ENCODE peak calls at places on chromosome 9, in eight cellular contexts. One of them, this sample, is unnamed.

GRCh38 chr9:73151653-73152382 is at the start of gene ANXA1:
- DNase-seq in ovary: no peak
- DNase-seq in A549: peak
- DNase-seq in IMR-90: peak
- DNase-seq in K562: peak
- DNase-seq in body of pancreas: no peak
- DNase-seq in stomach: no peak
- DNase-seq in H1: no peak
- DNase-seq in this sample: no peak

GRCh38 chr9:97527626-97528528 is 26.4 kb downstream of the TMOD1 start:
- DNase-seq in ovary: no peak
- DNase-seq in A549: no peak
- DNase-seq in IMR-90: no peak
- DNase-seq in K562: no peak
- DNase-seq in body of pancreas: no peak
- DNase-seq in stomach: no peak
- DNase-seq in H1: peak
- DNase-seq in this sample: no peak

GRCh38 chr9:98678244-98678842 is 30.4 kb downstream of the GABBR2 start:
- DNase-seq in ovary: no peak
- DNase-seq in A549: peak
- DNase-seq in IMR-90: no peak
- DNase-seq in K562: no peak
- DNase-seq in body of pancreas: no peak
- DNase-seq in stomach: no peak
- DNase-seq in H1: peak
- DNase-seq in this sample: peak

GRCh38 chr9:16064701-16065230 is 511.9 kb downstream of the CCDC171 start:
- DNase-seq in ovary: no peak
- DNase-seq in A549: no peak
- DNase-seq in IMR-90: no peak
- DNase-seq in K562: no peak
- DNase-seq in body of pancreas: no peak
- DNase-seq in stomach: no peak
- DNase-seq in H1: no peak
- DNase-seq in this sample: no peak

GRCh38 chr9:32783168-32783891 is at the start of gene TMEM215:
- DNase-seq in ovary: peak
- DNase-seq in A549: no peak
- DNase-seq in IMR-90: no peak
- DNase-seq in K562: no peak
- DNase-seq in body of pancreas: no peak
- DNase-seq in stomach: no peak
- DNase-seq in H1: peak
- DNase-seq in this sample: peak

GRCh38 chr9:15641301-15641700 is 88.5 kb downstream of the CCDC171 start:
- DNase-seq in ovary: no peak
- DNase-seq in A549: no peak
- DNase-seq in IMR-90: no peak
- DNase-seq in K562: no peak
- DNase-seq in body of pancreas: no peak
- DNase-seq in stomach: no peak
- DNase-seq in H1: no peak
- DNase-seq in this sample: no peak

GRCh38 chr9:16136961-16137360 is 584.1 kb downstream of the CCDC171 start:
- DNase-seq in ovary: no peak
- DNase-seq in A549: peak
- DNase-seq in IMR-90: peak
- DNase-seq in K562: no peak
- DNase-seq in body of pancreas: no peak
- DNase-seq in stomach: no peak
- DNase-seq in H1: no peak
- DNase-seq in this sample: no peak

GRCh38 chr9:16901589-16901988 is 31.1 kb upstream of the BNC2 start:
- DNase-seq in ovary: no peak
- DNase-seq in A549: no peak
- DNase-seq in IMR-90: peak
- DNase-seq in K562: no peak
- DNase-seq in body of pancreas: no peak
- DNase-seq in stomach: no peak
- DNase-seq in H1: no peak
- DNase-seq in this sample: no peak

GRCh38 chr9:112331676-112331955 is 1.8 kb downstream of the PTBP3 start:
- DNase-seq in ovary: no peak
- DNase-seq in A549: no peak
- DNase-seq in IMR-90: no peak
- DNase-seq in K562: no peak
- DNase-seq in body of pancreas: no peak
- DNase-seq in stomach: no peak
- DNase-seq in H1: no peak
- DNase-seq in this sample: no peak

GRCh38 chr9:93035821-93036351 is 22.6 kb upstream of the SUSD3 start:
- DNase-seq in ovary: no peak
- DNase-seq in A549: no peak
- DNase-seq in IMR-90: no peak
- DNase-seq in K562: peak
- DNase-seq in body of pancreas: no peak
- DNase-seq in stomach: no peak
- DNase-seq in H1: no peak
- DNase-seq in this sample: no peak

GRCh38 chr9:90853945-90854344 is 52.3 kb downstream of the SYK start:
- DNase-seq in ovary: no peak
- DNase-seq in A549: no peak
- DNase-seq in IMR-90: no peak
- DNase-seq in K562: no peak
- DNase-seq in body of pancreas: no peak
- DNase-seq in stomach: no peak
- DNase-seq in H1: no peak
- DNase-seq in this sample: no peak

GRCh38 chr9:13575558-13575957 is 296.1 kb upstream of the MPDZ start:
- DNase-seq in ovary: no peak
- DNase-seq in A549: no peak
- DNase-seq in IMR-90: no peak
- DNase-seq in K562: no peak
- DNase-seq in body of pancreas: no peak
- DNase-seq in stomach: no peak
- DNase-seq in H1: no peak
- DNase-seq in this sample: no peak

GRCh38 chr9:135858491-135859185 is 48.7 kb downstream of the CAMSAP1 start:
- DNase-seq in ovary: no peak
- DNase-seq in A549: no peak
- DNase-seq in IMR-90: peak
- DNase-seq in K562: no peak
- DNase-seq in body of pancreas: no peak
- DNase-seq in stomach: no peak
- DNase-seq in H1: no peak
- DNase-seq in this sample: peak

GRCh38 chr9:126985870-126986498 is 71.4 kb downstream of the RALGPS1 start:
- DNase-seq in ovary: no peak
- DNase-seq in A549: peak
- DNase-seq in IMR-90: peak
- DNase-seq in K562: no peak
- DNase-seq in body of pancreas: peak
- DNase-seq in stomach: peak
- DNase-seq in H1: no peak
- DNase-seq in this sample: peak

DNA sequence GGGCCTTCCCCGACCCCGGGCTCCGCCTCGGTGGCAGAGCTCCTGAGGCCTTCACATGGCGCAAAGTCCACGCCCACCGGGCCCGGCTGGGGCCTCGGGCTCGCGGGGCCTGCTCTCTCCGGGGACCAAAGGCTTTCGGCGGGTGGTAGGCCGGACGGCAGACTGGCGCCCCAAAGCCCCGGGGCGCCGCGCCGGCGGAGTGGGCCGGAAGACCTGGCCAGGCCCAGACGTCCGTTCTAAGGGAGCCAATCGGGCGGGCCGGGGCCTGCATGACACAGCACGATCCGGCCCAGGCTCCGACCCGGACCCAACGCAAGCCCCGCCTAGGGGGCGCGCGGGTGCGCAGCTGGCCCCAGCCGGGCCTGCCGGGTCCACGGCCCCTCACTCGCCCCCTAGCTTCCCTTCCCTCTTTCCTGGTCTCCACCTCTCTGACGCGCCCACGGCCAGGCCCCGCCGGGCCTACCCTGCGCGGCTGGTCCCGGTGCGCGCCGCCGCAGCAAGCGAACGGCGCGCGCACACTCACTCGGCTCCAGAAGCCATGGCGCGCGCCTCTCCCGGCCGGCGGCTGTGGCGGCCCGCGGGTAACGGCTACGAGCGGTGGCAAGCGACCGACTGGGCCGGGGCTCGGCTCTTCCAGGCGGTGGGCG is 488 bp downstream of the VCP start:
- DNase-seq in ovary: peak
- DNase-seq in A549: peak
- DNase-seq in IMR-90: peak
- DNase-seq in K562: peak
- DNase-seq in body of pancreas: peak
- DNase-seq in stomach: peak
- DNase-seq in H1: peak
- DNase-seq in this sample: peak
- TF ChIP-seq POLR2A in ovary: no peak
- TF ChIP-seq POLR2A in A549: no peak
- TF ChIP-seq POLR2A in IMR-90: peak
- TF ChIP-seq POLR2A in K562: no peak
- TF ChIP-seq POLR2A in body of pancreas: no peak
- TF ChIP-seq POLR2A in stomach: no peak
- TF ChIP-seq POLR2A in H1: peak
- TF ChIP-seq POLR2A in this sample: no peak

GRCh38 chr9:113886933-113887332 is 10.8 kb downstream of the ZNF618 start:
- DNase-seq in ovary: no peak
- DNase-seq in A549: no peak
- DNase-seq in IMR-90: no peak
- DNase-seq in K562: no peak
- DNase-seq in body of pancreas: no peak
- DNase-seq in stomach: no peak
- DNase-seq in H1: peak
- DNase-seq in this sample: no peak

GRCh38 chr9:113885183-113886002 is 9.3 kb downstream of the ZNF618 start:
- DNase-seq in ovary: no peak
- DNase-seq in A549: no peak
- DNase-seq in IMR-90: no peak
- DNase-seq in K562: no peak
- DNase-seq in body of pancreas: no peak
- DNase-seq in stomach: no peak
- DNase-seq in H1: no peak
- DNase-seq in this sample: no peak

GRCh38 chr9:113886003-113886324 is 9.9 kb downstream of the ZNF618 start:
- DNase-seq in ovary: no peak
- DNase-seq in A549: no peak
- DNase-seq in IMR-90: peak
- DNase-seq in K562: no peak
- DNase-seq in body of pancreas: no peak
- DNase-seq in stomach: no peak
- DNase-seq in H1: no peak
- DNase-seq in this sample: no peak

GRCh38 chr9:113887436-113887835 is 11.3 kb downstream of the ZNF618 start:
- DNase-seq in ovary: no peak
- DNase-seq in A549: no peak
- DNase-seq in IMR-90: no peak
- DNase-seq in K562: no peak
- DNase-seq in body of pancreas: no peak
- DNase-seq in stomach: no peak
- DNase-seq in H1: peak
- DNase-seq in this sample: no peak

DNA sequence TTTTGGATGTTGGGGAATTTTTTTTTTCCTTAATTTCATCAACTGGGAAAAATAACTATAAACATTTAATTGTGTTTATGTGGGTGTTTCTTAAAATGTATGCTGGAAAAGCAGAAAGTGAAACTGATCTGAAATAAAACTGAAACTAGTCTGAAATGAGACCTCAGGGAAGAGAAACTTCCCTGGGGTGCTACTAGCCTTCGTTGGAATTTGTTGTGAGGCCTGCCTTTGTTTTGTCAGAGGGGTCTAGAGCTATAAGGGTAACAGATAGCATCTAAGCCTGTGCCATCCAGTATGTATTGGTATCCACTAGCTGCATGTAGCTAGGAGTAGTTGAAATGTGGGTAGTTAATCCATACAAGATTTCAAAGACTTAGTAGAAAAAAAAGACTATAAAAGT is 10.4 kb downstream of the ZNF618 start:
- DNase-seq in ovary: no peak
- DNase-seq in A549: no peak
- DNase-seq in IMR-90: peak
- DNase-seq in K562: no peak
- DNase-seq in body of pancreas: no peak
- DNase-seq in stomach: no peak
- DNase-seq in H1: no peak
- DNase-seq in this sample: no peak
- H3K27ac ChIP-seq in ovary: peak
- H3K27ac ChIP-seq in A549: no peak
- H3K27ac ChIP-seq in IMR-90: no peak
- H3K27ac ChIP-seq in K562: peak
- H3K27ac ChIP-seq in body of pancreas: peak
- H3K27ac ChIP-seq in stomach: peak
- H3K27ac ChIP-seq in H1: no peak
- H3K27ac ChIP-seq in this sample: peak

GRCh38 chr9:83062653-83063527 is at the start of gene RASEF:
- DNase-seq in ovary: peak
- DNase-seq in A549: peak
- DNase-seq in IMR-90: no peak
- DNase-seq in K562: no peak
- DNase-seq in body of pancreas: peak
- DNase-seq in stomach: peak
- DNase-seq in H1: peak
- DNase-seq in this sample: peak
- TF ChIP-seq POLR2A in ovary: no peak
- TF ChIP-seq POLR2A in A549: peak
- TF ChIP-seq POLR2A in IMR-90: no peak
- TF ChIP-seq POLR2A in K562: no peak
- TF ChIP-seq POLR2A in body of pancreas: peak
- TF ChIP-seq POLR2A in stomach: no peak
- TF ChIP-seq POLR2A in H1: no peak
- TF ChIP-seq POLR2A in this sample: no peak

DNA sequence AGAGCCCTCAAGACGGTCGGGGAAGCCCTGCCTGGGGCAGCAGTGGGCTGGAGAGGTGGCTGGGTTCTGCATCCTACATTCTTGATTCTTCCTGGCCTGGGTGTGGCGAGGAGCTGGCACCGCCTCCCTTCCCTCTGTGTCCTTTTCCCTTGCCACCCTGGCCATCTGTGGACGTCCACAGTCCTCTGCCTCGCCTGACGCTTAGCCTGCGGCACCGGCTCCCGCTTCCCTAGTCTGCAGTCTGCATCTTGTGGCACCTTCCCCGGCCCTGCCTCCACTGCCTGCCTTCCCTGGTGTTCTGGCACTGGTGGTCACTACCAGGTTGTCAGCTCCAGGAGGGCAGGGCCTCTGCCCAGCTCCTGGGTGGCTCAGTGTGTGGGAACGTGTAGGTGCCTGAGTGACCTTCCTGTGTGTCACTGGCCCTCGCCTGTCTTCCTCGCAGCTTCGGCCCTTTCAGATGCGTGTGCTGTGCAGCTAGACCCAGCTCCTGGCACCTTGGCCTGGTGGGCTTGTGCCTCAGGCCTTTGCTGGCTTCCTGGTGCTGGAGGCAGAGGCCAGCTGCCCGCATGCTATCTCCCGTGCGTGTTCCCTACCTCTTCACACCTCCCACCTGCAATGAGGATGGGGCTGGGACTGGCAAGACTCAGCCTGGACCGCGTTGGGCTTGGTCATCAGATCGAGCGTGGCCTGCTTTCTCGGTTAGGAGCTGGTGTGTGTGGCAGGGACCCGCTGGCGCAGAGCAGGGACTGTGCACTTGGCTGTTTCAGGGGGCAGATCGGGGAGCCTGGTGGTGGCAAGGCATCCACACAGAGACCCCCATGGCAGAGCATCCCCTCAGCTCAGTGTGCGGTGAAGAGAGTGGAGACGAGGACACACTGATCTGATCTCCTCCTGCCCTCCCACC is 20.9 kb downstream of the TRAF2 start:
- DNase-seq in ovary: no peak
- DNase-seq in A549: no peak
- DNase-seq in IMR-90: no peak
- DNase-seq in K562: no peak
- DNase-seq in body of pancreas: no peak
- DNase-seq in stomach: no peak
- DNase-seq in H1: no peak
- DNase-seq in this sample: peak
- H3K27ac ChIP-seq in ovary: no peak
- H3K27ac ChIP-seq in A549: peak
- H3K27ac ChIP-seq in IMR-90: no peak
- H3K27ac ChIP-seq in K562: no peak
- H3K27ac ChIP-seq in body of pancreas: no peak
- H3K27ac ChIP-seq in stomach: no peak
- H3K27ac ChIP-seq in H1: no peak
- H3K27ac ChIP-seq in this sample: no peak